ENCODE peak calls at places on chromosome 13, in four cellular contexts. One of them, this sample, is unnamed.

GRCh38 chr13:69618393-69618792 is 489.2 kb upstream of the ATXN8OS start:
- DNase-seq in EH: no peak
- DNase-seq in AG20443: no peak
- DNase-seq in effector memory CD4-positive, alpha-beta T cell: no peak
- DNase-seq in this sample: no peak

GRCh38 chr13:80428344-80429096 is 87.6 kb upstream of the SPRY2 start:
- DNase-seq in EH: no peak
- DNase-seq in AG20443: no peak
- DNase-seq in effector memory CD4-positive, alpha-beta T cell: no peak
- DNase-seq in this sample: no peak

GRCh38 chr13:54989418-54989817 is 1960.8 kb downstream of the OLFM4 start:
- DNase-seq in EH: no peak
- DNase-seq in AG20443: no peak
- DNase-seq in effector memory CD4-positive, alpha-beta T cell: no peak
- DNase-seq in this sample: no peak

GRCh38 chr13:102940143-102940542 is 94.3 kb downstream of the ERCC5 start:
- DNase-seq in EH: no peak
- DNase-seq in AG20443: no peak
- DNase-seq in effector memory CD4-positive, alpha-beta T cell: no peak
- DNase-seq in this sample: no peak

GRCh38 chr13:36131215-36131930 is at the start of gene DCLK1:
- DNase-seq in EH: peak
- DNase-seq in AG20443: peak
- DNase-seq in effector memory CD4-positive, alpha-beta T cell: no peak
- DNase-seq in this sample: peak

GRCh38 chr13:110566201-110566600 is 4.7 kb upstream of the RAB20 start:
- DNase-seq in EH: no peak
- DNase-seq in AG20443: no peak
- DNase-seq in effector memory CD4-positive, alpha-beta T cell: no peak
- DNase-seq in this sample: no peak

GRCh38 chr13:21321269-21321668 is 137.8 kb downstream of the ZDHHC20 start:
- DNase-seq in EH: no peak
- DNase-seq in AG20443: no peak
- DNase-seq in effector memory CD4-positive, alpha-beta T cell: no peak
- DNase-seq in this sample: no peak

GRCh38 chr13:52599853-52600603 is 42.2 kb upstream of the HNRNPA1L2 start:
- DNase-seq in EH: peak
- DNase-seq in AG20443: peak
- DNase-seq in effector memory CD4-positive, alpha-beta T cell: no peak
- DNase-seq in this sample: no peak

GRCh38 chr13:39684531-39685137 is 29.2 kb downstream of the COG6 start:
- DNase-seq in EH: peak
- DNase-seq in AG20443: peak
- DNase-seq in effector memory CD4-positive, alpha-beta T cell: no peak
- DNase-seq in this sample: no peak

GRCh38 chr13:46288570-46289259 is 77.0 kb downstream of the LRRC63 start:
- DNase-seq in EH: peak
- DNase-seq in AG20443: peak
- DNase-seq in effector memory CD4-positive, alpha-beta T cell: no peak
- DNase-seq in this sample: no peak

GRCh38 chr13:95797016-95797415 is 120.1 kb downstream of the DNAJC3 start:
- DNase-seq in EH: no peak
- DNase-seq in AG20443: no peak
- DNase-seq in effector memory CD4-positive, alpha-beta T cell: no peak
- DNase-seq in this sample: no peak

GRCh38 chr13:75749407-75749806 is 113.3 kb downstream of the LMO7 start:
- DNase-seq in EH: peak
- DNase-seq in AG20443: peak
- DNase-seq in effector memory CD4-positive, alpha-beta T cell: no peak
- DNase-seq in this sample: no peak

GRCh38 chr13:79736356-79736755 is 255.4 kb downstream of the NDFIP2 start:
- DNase-seq in EH: no peak
- DNase-seq in AG20443: no peak
- DNase-seq in effector memory CD4-positive, alpha-beta T cell: no peak
- DNase-seq in this sample: no peak

GRCh38 chr13:76383671-76384461 is 502.3 kb downstream of the KCTD12 start:
- DNase-seq in EH: peak
- DNase-seq in AG20443: peak
- DNase-seq in effector memory CD4-positive, alpha-beta T cell: no peak
- DNase-seq in this sample: peak

GRCh38 chr13:102847272-102848234 is 1.7 kb downstream of the ERCC5 start:
- DNase-seq in EH: peak
- DNase-seq in AG20443: peak
- DNase-seq in effector memory CD4-positive, alpha-beta T cell: no peak
- DNase-seq in this sample: no peak

GRCh38 chr13:79455331-79455730 is 25.6 kb upstream of the NDFIP2 start:
- DNase-seq in EH: peak
- DNase-seq in AG20443: no peak
- DNase-seq in effector memory CD4-positive, alpha-beta T cell: no peak
- DNase-seq in this sample: no peak

GRCh38 chr13:92807343-92807742 is 419.3 kb upstream of the GPC6 start:
- DNase-seq in EH: peak
- DNase-seq in AG20443: peak
- DNase-seq in effector memory CD4-positive, alpha-beta T cell: no peak
- DNase-seq in this sample: no peak

GRCh38 chr13:107367258-107367657 is 799.3 kb upstream of the ARGLU1 start:
- DNase-seq in EH: no peak
- DNase-seq in AG20443: no peak
- DNase-seq in effector memory CD4-positive, alpha-beta T cell: no peak
- DNase-seq in this sample: no peak

GRCh38 chr13:97325738-97326137 is 103.6 kb downstream of the MBNL2 start:
- DNase-seq in EH: no peak
- DNase-seq in AG20443: no peak
- DNase-seq in effector memory CD4-positive, alpha-beta T cell: no peak
- DNase-seq in this sample: no peak

GRCh38 chr13:89568276-89568675 is 1779.2 kb upstream of the MIR17HG start:
- DNase-seq in EH: no peak
- DNase-seq in AG20443: no peak
- DNase-seq in effector memory CD4-positive, alpha-beta T cell: no peak
- DNase-seq in this sample: no peak

GRCh38 chr13:39565036-39565949 is 37.7 kb downstream of the LHFPL6 start:
- DNase-seq in EH: peak
- DNase-seq in AG20443: peak
- DNase-seq in effector memory CD4-positive, alpha-beta T cell: no peak
- DNase-seq in this sample: no peak